ENCODE peak calls at places on chromosomes 2 and 18, in nine cellular contexts. C is GM23248, M is GM23338, D is HCT116, T is OCI-LY7, K is neural progenitor cell, S is SK-N-SH, H is hepatocyte, W is PC-3. V is an unnamed sample. For H3K36me3, the result is how much of the 10 kb centered on the place peaks cover.

GRCh38 chr2:128309341-128310093 is 9.2 kb downstream of the HS6ST1 start:
- DNase-seq in C (no peak), M (no peak), D (no peak), T (no peak), K (peak), S (peak), H (peak), W (no peak), V (no peak)

GRCh38 chr2:62568983-62569837 is 63.2 kb upstream of the TMEM17 start:
- DNase-seq in C (no peak), M (no peak), D (no peak), T (no peak), K (no peak), S (no peak), H (no peak), W (peak), V (no peak)

GRCh38 chr2:216572582-216573578 is 60.3 kb upstream of the IGFBP2 start:
- DNase-seq in C (peak), M (no peak), D (peak), T (no peak), K (no peak), S (no peak), H (no peak), W (no peak), V (no peak)

GRCh38 chr18:9404565-9405060 is 70.0 kb downstream of the TWSG1 start:
- DNase-seq in C (no peak), M (no peak), D (no peak), T (no peak), K (no peak), S (no peak), H (no peak), W (no peak), V (no peak)

GRCh38 chr18:8140841-8141501 is 468.3 kb upstream of the RAB12 start:
- DNase-seq in C (peak), M (peak), D (no peak), T (no peak), K (no peak), S (no peak), H (no peak), W (peak), V (no peak)

GRCh38 chr18:13379062-13379800 is 160.7 kb downstream of the LDLRAD4 start:
- DNase-seq in C (no peak), M (no peak), D (no peak), T (no peak), K (no peak), S (no peak), H (no peak), W (no peak), V (no peak)

GRCh38 chr2:46866770-46867246 is 48.8 kb downstream of the MCFD2 start:
- DNase-seq in C (no peak), M (no peak), D (no peak), T (no peak), K (no peak), S (no peak), H (no peak), W (no peak), V (no peak)

GRCh38 chr2:210049831-210050230 is 47.4 kb downstream of the RPE start:
- DNase-seq in C (no peak), M (no peak), D (no peak), T (no peak), K (no peak), S (no peak), H (no peak), W (no peak), V (no peak)

GRCh38 chr2:140392824-140393223 is 1612.6 kb upstream of the NXPH2 start:
- DNase-seq in C (peak), M (no peak), D (no peak), T (no peak), K (no peak), S (no peak), H (no peak), W (no peak), V (no peak)

GRCh38 chr2:67260348-67261277 is 136.5 kb upstream of the ETAA1 start:
- DNase-seq in C (peak), M (no peak), D (no peak), T (no peak), K (no peak), S (no peak), H (peak), W (peak), V (no peak)

DNA sequence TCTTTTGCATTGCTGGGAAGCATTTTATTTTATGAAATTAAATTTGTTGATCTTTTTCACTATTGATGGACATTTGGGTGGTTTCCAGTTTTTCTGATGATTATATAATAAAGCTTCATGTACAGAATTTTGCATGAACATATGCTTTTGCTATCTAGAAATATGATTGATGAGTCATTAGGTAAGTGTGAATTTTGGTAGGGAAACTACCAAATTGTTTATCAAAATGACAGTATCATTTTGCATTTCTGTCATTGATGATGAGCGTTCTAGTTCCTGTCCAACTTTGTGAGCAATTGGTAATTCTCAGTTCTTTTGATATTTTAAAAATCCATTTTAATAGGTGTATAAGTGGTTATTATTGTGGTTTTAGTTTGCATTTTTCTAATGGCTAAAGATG is 67.7 kb downstream of the TAF4B start:
- DNase-seq in C (no peak), M (no peak), D (no peak), T (no peak), K (no peak), S (no peak), H (no peak), W (no peak), V (no peak)
- TF ChIP-seq EZH2phosphoT487 in C (no peak), M (no peak), D (no peak), T (no peak), K (no peak), S (no peak), H (no peak), W (no peak), V (no peak)

DNA sequence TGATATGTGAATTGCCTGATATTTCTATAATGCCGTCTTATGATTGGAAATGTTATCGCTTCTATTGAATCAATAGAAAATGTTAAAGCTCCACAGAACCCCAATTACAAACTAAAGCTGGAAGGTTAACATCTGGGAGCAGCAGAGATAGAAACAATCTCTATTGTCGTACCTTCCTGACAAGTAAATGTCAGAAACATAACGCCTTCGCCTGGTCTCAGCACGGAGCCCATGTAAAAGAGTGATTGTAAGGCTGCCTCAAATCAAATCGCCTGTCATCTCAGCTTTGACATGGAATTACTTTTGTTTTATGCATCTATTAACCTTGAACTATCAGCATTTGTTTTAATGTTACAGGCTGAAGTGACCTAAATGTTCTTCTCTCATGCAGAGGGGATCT is 885.9 kb upstream of the PIK3C3 start:
- DNase-seq in C (no peak), M (no peak), D (no peak), T (no peak), K (no peak), S (no peak), H (no peak), W (no peak), V (no peak)
- H3K4me3 ChIP-seq in C (no peak), M (no peak), D (no peak), T (no peak), K (no peak), S (no peak), H (no peak), W (no peak), V (no peak)

DNA sequence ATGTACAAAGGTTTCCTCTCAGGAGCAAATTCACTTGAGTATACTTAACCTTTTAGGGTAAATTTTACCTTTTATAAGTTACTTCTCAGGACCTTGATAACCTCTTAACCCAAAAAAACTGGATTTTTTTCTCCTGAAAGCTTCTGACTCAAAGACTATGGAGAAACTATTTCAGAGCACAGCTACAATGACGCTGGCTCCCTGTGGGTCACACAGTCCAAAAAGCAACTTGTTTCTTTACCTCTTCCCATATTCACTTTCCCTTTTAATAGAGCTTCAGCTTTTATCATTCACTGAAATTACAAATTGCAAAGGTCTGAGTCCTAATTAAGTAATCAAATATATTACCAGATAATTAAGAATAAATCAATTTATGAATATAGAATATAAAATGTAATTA is 32.4 kb downstream of the GTF3C3 start:
- DNase-seq in C (no peak), M (no peak), D (no peak), T (no peak), K (no peak), S (no peak), H (no peak), W (no peak), V (no peak)
- H3K36me3 ChIP-seq in C (half or more), M (under half), D (under half), T (half or more), K (under half), S (half or more), H (under half), W (half or more), V (under half)

GRCh38 chr2:133530645-133531044 is 37.6 kb downstream of the NCKAP5 start:
- DNase-seq in C (no peak), M (no peak), D (no peak), T (no peak), K (no peak), S (no peak), H (no peak), W (no peak), V (peak)

GRCh38 chr2:133532919-133533318 is 35.3 kb downstream of the NCKAP5 start:
- DNase-seq in C (peak), M (no peak), D (no peak), T (no peak), K (no peak), S (no peak), H (no peak), W (peak), V (no peak)

GRCh38 chr2:133525751-133526467 is 42.4 kb downstream of the NCKAP5 start:
- DNase-seq in C (no peak), M (no peak), D (no peak), T (no peak), K (no peak), S (no peak), H (no peak), W (no peak), V (no peak)

GRCh38 chr2:133526468-133526769 is 41.8 kb downstream of the NCKAP5 start:
- DNase-seq in C (no peak), M (no peak), D (no peak), T (no peak), K (no peak), S (no peak), H (no peak), W (no peak), V (no peak)

DNA sequence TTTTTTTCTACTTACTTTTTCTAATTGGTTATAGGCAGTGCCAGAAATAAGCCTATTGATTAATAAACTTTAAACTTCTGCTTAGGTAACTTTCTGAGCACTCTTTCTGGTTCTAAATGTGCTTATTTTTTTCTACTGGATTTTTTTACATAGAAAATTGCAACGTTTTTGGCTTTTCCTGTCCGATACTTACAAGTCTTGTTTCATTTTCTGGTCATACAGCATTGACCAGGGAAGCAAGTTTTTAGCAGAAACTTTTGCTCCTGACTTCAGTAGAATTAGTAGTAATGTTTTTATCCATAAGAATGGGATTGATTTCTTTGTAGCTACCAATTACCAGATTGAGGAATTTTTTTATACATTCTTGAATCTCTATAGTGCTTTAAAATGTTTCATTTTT is 36.9 kb downstream of the NCKAP5 start:
- DNase-seq in C (no peak), M (no peak), D (no peak), T (no peak), K (no peak), S (no peak), H (no peak), W (no peak), V (peak)
- TF ChIP-seq EZH2phosphoT487 in C (no peak), M (no peak), D (no peak), T (no peak), K (no peak), S (no peak), H (no peak), W (no peak), V (no peak)

V was measured in MM.1S.